ENCODE peak calls at places on chromosomes 7 and 10, in four cellular contexts. One of them, this sample, is unnamed.

GRCh38 chr7:17466201-17466600 is 167.7 kb downstream of the AHR start:
- DNase-seq in A549: no peak
- DNase-seq in GM12878: no peak
- DNase-seq in HCT116: no peak
- DNase-seq in this sample: no peak

GRCh38 chr7:93828260-93828659 is 62.3 kb downstream of the TFPI2 start:
- DNase-seq in A549: no peak
- DNase-seq in GM12878: no peak
- DNase-seq in HCT116: no peak
- DNase-seq in this sample: no peak

GRCh38 chr10:89518108-89518507 is 17.3 kb downstream of the SLC16A12 start:
- DNase-seq in A549: no peak
- DNase-seq in GM12878: no peak
- DNase-seq in HCT116: no peak
- DNase-seq in this sample: no peak

GRCh38 chr7:28695300-28696261 is 262.5 kb downstream of the TRIL start:
- DNase-seq in A549: no peak
- DNase-seq in GM12878: no peak
- DNase-seq in HCT116: no peak
- DNase-seq in this sample: no peak

GRCh38 chr10:79372871-79373270 is 25.6 kb downstream of the PPIF start:
- DNase-seq in A549: no peak
- DNase-seq in GM12878: no peak
- DNase-seq in HCT116: no peak
- DNase-seq in this sample: no peak

GRCh38 chr7:98557538-98558031 is 59.5 kb upstream of the NPTX2 start:
- DNase-seq in A549: no peak
- DNase-seq in GM12878: no peak
- DNase-seq in HCT116: no peak
- DNase-seq in this sample: no peak

GRCh38 chr7:83442911-83443310 is 206.0 kb downstream of the SEMA3E start:
- DNase-seq in A549: no peak
- DNase-seq in GM12878: no peak
- DNase-seq in HCT116: no peak
- DNase-seq in this sample: no peak

GRCh38 chr7:47596502-47597202 is 14.7 kb upstream of the TNS3 start:
- DNase-seq in A549: no peak
- DNase-seq in GM12878: no peak
- DNase-seq in HCT116: no peak
- DNase-seq in this sample: no peak

GRCh38 chr10:75295901-75296441 is 60.2 kb upstream of the COMTD1 start:
- DNase-seq in A549: no peak
- DNase-seq in GM12878: no peak
- DNase-seq in HCT116: no peak
- DNase-seq in this sample: no peak

GRCh38 chr7:14321947-14322346 is 332.5 kb upstream of the ETV1 start:
- DNase-seq in A549: no peak
- DNase-seq in GM12878: no peak
- DNase-seq in HCT116: no peak
- DNase-seq in this sample: no peak

GRCh38 chr7:105675873-105676484 is 94.7 kb upstream of the EFCAB10 start:
- DNase-seq in A549: no peak
- DNase-seq in GM12878: no peak
- DNase-seq in HCT116: no peak
- DNase-seq in this sample: peak; percentile 84

GRCh38 chr7:47677664-47678063 is 95.8 kb upstream of the TNS3 start:
- DNase-seq in A549: no peak
- DNase-seq in GM12878: no peak
- DNase-seq in HCT116: no peak
- DNase-seq in this sample: no peak

GRCh38 chr10:63760034-63760707 is 239.0 kb downstream of the REEP3 start:
- DNase-seq in A549: no peak
- DNase-seq in GM12878: no peak
- DNase-seq in HCT116: no peak
- DNase-seq in this sample: no peak

DNA sequence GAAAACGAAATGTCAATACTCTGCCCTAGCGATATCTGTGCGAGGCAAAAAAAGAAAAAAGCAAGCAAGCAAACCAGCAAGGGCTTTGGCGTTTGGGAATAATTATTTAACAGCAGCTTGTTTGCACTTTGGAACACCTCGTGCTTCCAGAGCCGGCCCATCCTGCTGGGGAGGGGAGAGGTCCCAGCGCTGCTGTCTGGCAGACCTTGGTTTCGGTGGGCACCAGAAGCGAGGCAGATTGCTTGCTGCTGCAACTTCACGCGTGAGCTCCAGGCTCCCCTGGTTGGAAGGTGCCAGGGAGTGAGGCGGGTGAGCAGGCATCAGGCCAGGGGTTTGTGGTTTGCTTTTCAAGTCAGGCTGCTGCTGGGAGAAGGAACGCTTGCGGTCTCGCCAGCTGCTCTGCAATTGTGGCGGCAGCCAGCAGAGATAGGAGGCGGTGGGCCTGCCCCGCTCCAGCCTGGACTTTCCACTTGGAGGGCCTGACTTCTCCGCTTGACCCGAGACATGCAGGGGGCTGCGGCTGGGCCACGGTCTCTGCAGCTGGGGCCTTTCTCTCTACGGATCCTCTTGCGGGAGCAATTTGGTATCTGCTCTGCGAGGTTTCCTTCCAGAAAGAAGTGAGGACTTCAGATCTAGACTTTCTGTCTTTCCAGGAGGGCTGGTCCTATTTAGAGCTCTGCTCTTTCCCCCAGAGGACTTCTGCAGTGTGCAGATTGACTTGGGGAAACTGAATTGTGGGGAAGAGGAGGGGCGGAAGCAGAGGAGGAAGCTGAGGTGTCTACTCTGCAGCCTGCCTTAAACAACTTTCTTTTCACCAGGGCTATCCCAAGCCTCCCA is 131.4 kb downstream of the PRPF18 start:
- DNase-seq in A549: no peak
- DNase-seq in GM12878: no peak
- DNase-seq in HCT116: no peak
- DNase-seq in this sample: peak; percentile 82
- H3K4me3 ChIP-seq in A549: no peak overlapping the region
- H3K4me3 ChIP-seq in GM12878: peak overlapping the region; percentile 23
- H3K4me3 ChIP-seq in HCT116: no peak overlapping the region
- H3K4me3 ChIP-seq in this sample: peak overlapping the region; percentile 21

GRCh38 chr7:140541176-140541512 is 61.8 kb upstream of the MKRN1 start:
- DNase-seq in A549: no peak
- DNase-seq in GM12878: no peak
- DNase-seq in HCT116: no peak
- DNase-seq in this sample: no peak

GRCh38 chr7:140542226-140542625 is 62.9 kb upstream of the MKRN1 start:
- DNase-seq in A549: no peak
- DNase-seq in GM12878: no peak
- DNase-seq in HCT116: no peak
- DNase-seq in this sample: no peak

GRCh38 chr7:140541513-140542192 is 62.3 kb upstream of the MKRN1 start:
- DNase-seq in A549: peak; percentile 95
- DNase-seq in GM12878: no peak
- DNase-seq in HCT116: peak; percentile 75
- DNase-seq in this sample: no peak

GRCh38 chr7:140539466-140539865 is 60.2 kb upstream of the MKRN1 start:
- DNase-seq in A549: no peak
- DNase-seq in GM12878: no peak
- DNase-seq in HCT116: no peak
- DNase-seq in this sample: no peak

GRCh38 chr7:140540142-140540777 is 61.0 kb upstream of the MKRN1 start:
- DNase-seq in A549: no peak
- DNase-seq in GM12878: no peak
- DNase-seq in HCT116: no peak
- DNase-seq in this sample: no peak
- TF ChIP-seq REST in A549: no peak
- TF ChIP-seq REST in GM12878: no peak
- TF ChIP-seq REST in HCT116: no peak
- TF ChIP-seq REST in this sample: no peak

DNA sequence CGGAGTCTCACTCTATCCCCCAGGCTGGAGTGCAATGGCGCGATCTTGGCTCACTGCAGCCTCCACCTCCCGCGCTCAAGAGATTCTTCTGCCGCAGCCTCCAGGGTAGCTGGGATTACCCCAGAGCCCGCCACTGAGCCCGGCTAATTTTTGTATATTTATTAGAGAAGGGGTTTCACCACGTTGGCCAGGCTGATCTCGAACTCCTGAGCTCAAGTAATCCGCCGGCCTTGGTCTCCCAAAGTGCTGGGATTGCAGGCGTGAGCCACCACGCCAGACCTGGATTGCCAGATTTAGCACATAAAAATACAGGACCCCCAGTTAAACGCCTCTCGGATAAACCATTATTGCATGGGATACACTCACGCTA is 428 bp upstream of the GATAD1 start:
- DNase-seq in A549: no peak
- DNase-seq in GM12878: no peak
- DNase-seq in HCT116: no peak
- DNase-seq in this sample: no peak
- H3K27ac ChIP-seq in A549: peak overlapping the region; percentile 100
- H3K27ac ChIP-seq in GM12878: no peak overlapping the region
- H3K27ac ChIP-seq in HCT116: no peak overlapping the region
- H3K27ac ChIP-seq in this sample: peak overlapping the region; percentile 96

DNA sequence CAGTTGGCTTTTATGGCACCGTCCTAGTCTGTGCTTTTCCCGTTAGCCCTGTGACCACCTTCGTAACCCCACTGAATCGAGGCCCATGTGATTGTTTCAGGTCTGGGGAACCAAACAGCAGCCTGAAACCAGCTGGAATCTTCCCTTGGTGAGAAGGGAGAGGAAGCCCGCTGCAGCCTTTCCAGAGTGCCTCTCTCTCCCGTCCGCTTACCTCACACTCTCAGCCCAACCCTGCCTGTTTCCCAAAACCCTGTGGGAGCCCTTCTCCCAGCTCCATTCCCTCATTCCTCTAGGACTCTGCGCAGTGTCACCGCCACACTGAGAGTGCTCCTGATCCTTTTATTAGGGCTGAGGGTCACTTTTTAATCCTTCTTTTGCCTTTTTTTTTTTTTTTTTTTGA is 139.6 kb downstream of the WDR37 start:
- DNase-seq in A549: no peak
- DNase-seq in GM12878: no peak
- DNase-seq in HCT116: no peak
- DNase-seq in this sample: no peak
- H3K4me3 ChIP-seq in A549: no peak overlapping the region
- H3K4me3 ChIP-seq in GM12878: no peak overlapping the region
- H3K4me3 ChIP-seq in HCT116: no peak overlapping the region
- H3K4me3 ChIP-seq in this sample: no peak overlapping the region

DNA sequence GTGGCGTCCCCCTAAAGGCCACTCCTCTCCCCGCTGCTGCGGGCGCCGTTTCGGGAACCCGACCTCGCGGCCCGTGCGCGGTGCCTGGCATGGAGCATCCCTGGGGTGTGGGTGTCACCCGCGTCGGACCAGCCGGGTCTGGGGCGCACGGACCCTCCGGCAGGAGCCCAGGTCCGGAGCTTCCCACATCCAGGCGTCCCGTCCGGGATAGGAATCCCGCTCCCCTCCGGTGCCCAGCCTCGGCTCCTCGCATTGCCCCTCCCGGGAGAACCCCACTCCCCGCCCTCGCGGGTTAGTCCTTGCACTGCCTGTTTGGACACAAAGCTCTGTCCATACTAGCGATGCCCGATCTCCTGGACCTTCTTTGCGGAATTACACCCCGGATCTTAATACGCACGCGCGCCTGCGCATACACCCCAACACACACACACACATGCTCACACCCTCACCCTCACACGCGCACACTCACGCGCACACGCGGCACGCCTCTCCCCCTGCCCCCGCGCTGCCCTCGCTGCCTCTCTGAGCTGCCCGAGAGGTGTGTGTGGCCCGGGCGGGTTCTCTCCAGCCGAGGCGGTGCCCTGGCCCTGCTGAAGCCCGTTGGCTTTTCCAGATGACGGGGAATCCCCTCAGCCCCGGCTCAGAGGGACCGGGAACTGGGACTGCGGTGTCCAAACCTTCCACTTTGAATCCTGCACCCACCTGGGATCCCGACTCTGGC is 925 bp downstream of the MTURN start:
- DNase-seq in A549: peak; percentile 65
- DNase-seq in GM12878: no peak
- DNase-seq in HCT116: no peak
- DNase-seq in this sample: peak; percentile 68
- TF ChIP-seq REST in A549: no peak
- TF ChIP-seq REST in GM12878: no peak
- TF ChIP-seq REST in HCT116: no peak
- TF ChIP-seq REST in this sample: no peak

DNA sequence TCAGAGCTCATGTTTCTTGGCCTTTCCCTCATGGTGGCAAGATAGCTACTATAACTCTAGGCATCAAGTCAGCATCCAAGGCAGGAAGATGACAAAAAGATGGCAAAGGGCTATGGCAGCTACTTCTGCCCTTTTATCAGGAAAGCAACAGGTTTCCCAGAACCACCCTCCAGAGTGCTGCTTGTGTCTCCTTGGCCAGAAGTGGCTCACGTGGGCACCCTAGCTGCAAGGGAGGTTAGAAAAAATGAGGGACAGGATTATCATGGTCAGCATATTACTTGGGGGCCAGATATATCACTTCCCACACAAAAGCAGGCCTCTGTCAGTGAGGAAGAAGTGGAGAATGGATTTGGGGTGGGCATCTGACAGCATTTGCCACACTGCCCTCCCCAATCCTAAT is 24.3 kb upstream of the C10orf105 start:
- DNase-seq in A549: no peak
- DNase-seq in GM12878: no peak
- DNase-seq in HCT116: no peak
- DNase-seq in this sample: no peak
- H3K27ac ChIP-seq in A549: no peak overlapping the region
- H3K27ac ChIP-seq in GM12878: no peak overlapping the region
- H3K27ac ChIP-seq in HCT116: no peak overlapping the region
- H3K27ac ChIP-seq in this sample: no peak overlapping the region

GRCh38 chr7:19110778-19111175 is 6.7 kb downstream of the TWIST1 start:
- DNase-seq in A549: no peak
- DNase-seq in GM12878: no peak
- DNase-seq in HCT116: no peak
- DNase-seq in this sample: no peak
- H3K4me3 ChIP-seq in A549: no peak overlapping the region
- H3K4me3 ChIP-seq in GM12878: no peak overlapping the region
- H3K4me3 ChIP-seq in HCT116: no peak overlapping the region
- H3K4me3 ChIP-seq in this sample: no peak overlapping the region

GRCh38 chr7:141512597-141512996 is 38.6 kb upstream of the AGK start:
- DNase-seq in A549: no peak
- DNase-seq in GM12878: no peak
- DNase-seq in HCT116: no peak
- DNase-seq in this sample: no peak
- TF ChIP-seq REST in A549: no peak
- TF ChIP-seq REST in GM12878: no peak
- TF ChIP-seq REST in HCT116: no peak
- TF ChIP-seq REST in this sample: no peak

DNA sequence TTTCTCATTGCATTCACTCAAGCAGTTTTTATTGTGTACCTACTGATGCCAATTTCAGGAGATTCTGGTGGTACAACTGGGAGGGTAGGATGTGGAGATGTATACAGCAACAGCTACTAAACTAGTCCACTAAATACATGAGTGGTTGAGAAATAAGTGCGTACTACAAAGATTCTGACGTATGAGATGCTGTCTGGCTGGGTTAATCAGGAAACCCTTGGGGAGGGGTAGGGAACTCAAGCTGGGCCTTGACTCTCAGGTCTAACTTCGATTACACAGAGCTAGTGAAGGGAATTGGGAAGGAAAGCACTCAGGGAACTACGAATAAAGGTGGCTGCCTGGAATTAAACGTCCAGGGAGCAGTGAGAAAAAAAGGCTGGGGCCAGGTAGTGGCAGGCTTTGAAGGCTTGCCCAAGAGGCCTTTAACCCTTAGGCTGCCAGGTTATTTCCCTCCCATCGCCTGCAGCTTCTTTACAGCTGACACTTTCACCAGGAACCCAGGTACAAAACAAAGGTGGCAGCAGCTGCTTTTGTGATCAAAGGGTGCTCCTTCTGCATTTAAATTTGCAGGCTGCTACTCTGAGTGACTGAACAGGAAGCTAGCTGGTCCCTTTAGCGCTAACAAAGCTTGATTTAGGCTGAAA is 3.2 kb downstream of the MMS19 start:
- DNase-seq in A549: no peak
- DNase-seq in GM12878: no peak
- DNase-seq in HCT116: no peak
- DNase-seq in this sample: no peak
- H3K27ac ChIP-seq in A549: no peak overlapping the region
- H3K27ac ChIP-seq in GM12878: no peak overlapping the region
- H3K27ac ChIP-seq in HCT116: no peak overlapping the region
- H3K27ac ChIP-seq in this sample: no peak overlapping the region

This sample was measured in HL-60.